ENCODE peak calls at places on chromosomes 1 and 21, in nine cellular contexts. J is stimulated activated CD4-positive, alpha-beta T cell treated with anti-CD3 and anti-CD28 coated beads, TNF-alpha, amount 100 ng/mL, for 1 hour; H is fibroblast of lung; R is HEK293T; M is cardiac muscle cell; S is NCI-H2081; C is Jurkat, Clone E6-1; D is T-helper 2 cell; O is activated CD8-positive, alpha-beta memory T cell treated with anti-CD3 and anti-CD28 coated beads for 4 hours. F is an unnamed sample.

GRCh38 chr1:37926061-37926924 is 20.6 kb downstream of the INPP5B start:
- DNase-seq in J (no peak), H (no peak), R (no peak), M (no peak), S (no peak), C (peak; percentile 62), D (no peak), O (no peak), F (no peak)

GRCh38 chr1:167715653-167716302 is 6.0 kb upstream of the MPZL1 start:
- DNase-seq in J (no peak), H (no peak), R (no peak), M (peak; percentile 17), S (no peak), C (no peak), D (no peak), O (no peak), F (no peak)

GRCh38 chr1:91885331-91885715 is 628 bp downstream of the TGFBR3 start:
- DNase-seq in J (no peak), H (no peak), R (peak; percentile 49), M (no peak), S (no peak), C (no peak), D (peak; percentile 69), O (no peak), F (no peak)

GRCh38 chr21:45735259-45736000 is 91.9 kb downstream of the PCBP3 start:
- DNase-seq in J (no peak), H (no peak), R (no peak), M (peak; percentile 6), S (no peak), C (no peak), D (no peak), O (no peak), F (no peak)

GRCh38 chr1:55506686-55507577 is 291.8 kb upstream of the USP24 start:
- DNase-seq in J (no peak), H (peak; percentile 26), R (no peak), M (no peak), S (no peak), C (no peak), D (no peak), O (no peak), F (no peak)

GRCh38 chr1:222225171-222225570 is 322.7 kb downstream of the HHIPL2 start:
- DNase-seq in J (no peak), H (no peak), R (no peak), M (no peak), S (no peak), C (no peak), D (no peak), O (no peak), F (no peak)

GRCh38 chr1:7589774-7590425 is 181.2 kb upstream of the VAMP3 start:
- DNase-seq in J (no peak), H (peak; percentile 9), R (no peak), M (peak; percentile 18), S (no peak), C (no peak), D (no peak), O (no peak), F (no peak)

GRCh38 chr1:169879034-169879835 is 14.5 kb downstream of the SCYL3 start:
- DNase-seq in J (no peak), H (peak; percentile 39), R (no peak), M (no peak), S (no peak), C (no peak), D (no peak), O (no peak), F (no peak)

GRCh38 chr1:158819461-158820443 is 11.4 kb upstream of the MNDA start:
- DNase-seq in J (no peak), H (peak; percentile 14), R (no peak), M (no peak), S (no peak), C (peak; percentile 72), D (peak; percentile 96), O (no peak), F (no peak)

GRCh38 chr1:204883405-204883804 is 12.7 kb downstream of the NFASC start:
- DNase-seq in J (no peak), H (no peak), R (no peak), M (no peak), S (no peak), C (no peak), D (no peak), O (no peak), F (no peak)

GRCh38 chr1:55813619-55814018 is 598.5 kb upstream of the USP24 start:
- DNase-seq in J (no peak), H (peak; percentile 56), R (no peak), M (peak; percentile 12), S (no peak), C (no peak), D (no peak), O (no peak), F (no peak)

GRCh38 chr1:34825455-34826081 is 32.8 kb downstream of the GJA4 start:
- DNase-seq in J (no peak), H (no peak), R (no peak), M (peak; percentile 34), S (no peak), C (no peak), D (no peak), O (no peak), F (no peak)

GRCh38 chr1:204265665-204266064 is 51.9 kb upstream of the GOLT1A start:
- DNase-seq in J (no peak), H (no peak), R (no peak), M (no peak), S (no peak), C (no peak), D (no peak), O (no peak), F (no peak)

GRCh38 chr1:9238550-9238949 is 4.0 kb downstream of the H6PD start:
- DNase-seq in J (no peak), H (no peak), R (no peak), M (no peak), S (no peak), C (no peak), D (no peak), O (no peak), F (no peak)

GRCh38 chr1:24727490-24728214 is 17.6 kb upstream of the CLIC4 start:
- DNase-seq in J (no peak), H (peak; percentile 86), R (no peak), M (no peak), S (no peak), C (no peak), D (no peak), O (no peak), F (no peak)

GRCh38 chr1:7679873-7680790 is 91.0 kb upstream of the VAMP3 start:
- DNase-seq in J (no peak), H (peak; percentile 44), R (peak; percentile 68), M (peak; percentile 74), S (peak; percentile 68), C (no peak), D (peak; percentile 41), O (no peak), F (peak; percentile 84)

GRCh38 chr1:15843826-15844572 is 3.5 kb upstream of the SPEN start:
- DNase-seq in J (no peak), H (peak; percentile 67), R (no peak), M (no peak), S (no peak), C (no peak), D (peak; percentile 59), O (no peak), F (no peak)

GRCh38 chr1:86704456-86704971 is at the start of gene SH3GLB1:
- DNase-seq in J (peak; percentile 76), H (peak; percentile 84), R (peak; percentile 91), M (peak; percentile 94), S (peak; percentile 90), C (peak; percentile 75), D (peak; percentile 95), O (peak; percentile 73), F (peak; percentile 96)

GRCh38 chr21:39467746-39468145 is 16.0 kb downstream of the SH3BGR start:
- DNase-seq in J (no peak), H (no peak), R (no peak), M (no peak), S (no peak), C (no peak), D (no peak), O (no peak), F (no peak)

GRCh38 chr1:183622884-183623785 is 12.4 kb downstream of the ARPC5 start:
- DNase-seq in J (peak; percentile 12), H (peak; percentile 55), R (peak; percentile 69), M (peak; percentile 72), S (peak; percentile 63), C (peak; percentile 49), D (peak; percentile 69), O (no peak), F (no peak)

GRCh38 chr1:98556521-98557158 is 104.9 kb upstream of the SNX7 start:
- DNase-seq in J (no peak), H (peak; percentile 13), R (peak; percentile 45), M (peak; percentile 31), S (peak; percentile 10), C (peak; percentile 36), D (peak; percentile 3), O (no peak), F (no peak)

GRCh38 chr1:109357673-109358072 is 40.0 kb downstream of the SORT1 start:
- DNase-seq in J (no peak), H (no peak), R (no peak), M (no peak), S (no peak), C (no peak), D (no peak), O (no peak), F (no peak)

F was measured in NCI-H510A.